ENCODE peak calls at places on chromosomes 6 and 20, in eight cellular contexts. S is transverse colon; V is heart right ventricle; B is neuronal stem cell; C is CD8-positive, alpha-beta memory T cell; X is HepG2; T is body of pancreas; F is endodermal cell. Y is an unnamed sample.

GRCh38 chr6:135083992-135084915 is 29.6 kb upstream of the HBS1L start:
- DNase-seq in C (no peak), S (no peak), B (no peak), F (no peak), X (no peak), T (no peak), V (no peak), Y (no peak)

GRCh38 chr6:96436398-96436797 is 85.2 kb upstream of the UFL1 start:
- DNase-seq in B (no peak), T (no peak), C (no peak), V (no peak), X (no peak), S (no peak), F (no peak), Y (no peak)

GRCh38 chr20:59650418-59650817 is 46.1 kb downstream of the PHACTR3 start:
- DNase-seq in S (no peak), F (no peak), V (no peak), X (no peak), B (no peak), T (no peak), C (no peak), Y (no peak)

GRCh38 chr6:137851669-137852068 is 15.4 kb upstream of the TNFAIP3 start:
- DNase-seq in C (no peak), V (no peak), X (no peak), B (no peak), T (no peak), S (no peak), F (no peak), Y (no peak)

GRCh38 chr6:107628878-107629277 is 139.0 kb downstream of the SOBP start:
- DNase-seq in X (no peak), B (no peak), F (no peak), T (no peak), V (no peak), S (no peak), C (no peak), Y (no peak)

GRCh38 chr20:63738687-63739128 is 868 bp upstream of the SLC2A4RG start:
- DNase-seq in B (peak; percentile 70), C (peak; percentile 73), F (peak; percentile 90), V (peak; percentile 78), S (peak; percentile 80), T (peak; percentile 82), X (peak; percentile 71), Y (no peak)

GRCh38 chr6:147604373-147604772 is 95.9 kb downstream of the SAMD5 start:
- DNase-seq in F (no peak), X (no peak), V (no peak), S (no peak), T (no peak), B (no peak), C (no peak), Y (no peak)

GRCh38 chr20:58710481-58711265 is 18.1 kb downstream of the NPEPL1 start:
- DNase-seq in F (peak; percentile 46), X (no peak), C (no peak), S (peak; percentile 3), B (no peak), T (no peak), V (no peak), Y (peak; percentile 33)

GRCh38 chr6:56335733-56336132 is 88.4 kb upstream of the COL21A1 start:
- DNase-seq in S (no peak), X (no peak), V (no peak), C (no peak), T (no peak), F (no peak), B (no peak), Y (no peak)

GRCh38 chr20:34943808-34944568 is 11.6 kb downstream of the GSS start:
- DNase-seq in B (no peak), V (no peak), S (no peak), T (no peak), C (no peak), X (no peak), F (no peak), Y (no peak)

GRCh38 chr6:129893513-129894098 is 32.5 kb upstream of the TMEM244 start:
- DNase-seq in C (no peak), V (no peak), S (no peak), T (no peak), F (no peak), X (no peak), B (no peak), Y (peak; percentile 12)

GRCh38 chr6:1385129-1386042 is 4.0 kb upstream of the FOXF2 start:
- DNase-seq in X (no peak), S (no peak), T (no peak), B (peak; percentile 20), F (peak; percentile 77), C (no peak), V (no peak), Y (peak; percentile 97)

GRCh38 chr6:96015791-96016776 is at the start of gene FUT9:
- DNase-seq in C (no peak), T (peak; percentile 64), B (peak; percentile 78), S (no peak), V (no peak), F (peak; percentile 91), X (no peak), Y (no peak)

GRCh38 chr6:158819977-158820632 is 937 bp upstream of the EZR start:
- DNase-seq in X (no peak), V (no peak), S (no peak), C (no peak), T (no peak), F (peak; percentile 36), B (no peak), Y (no peak)

GRCh38 chr6:1516742-1517520 is 92.8 kb upstream of the FOXC1 start:
- DNase-seq in X (no peak), B (no peak), T (no peak), F (no peak), V (no peak), S (no peak), C (no peak), Y (no peak)

GRCh38 chr6:168648730-168649129 is 207.7 kb downstream of the SMOC2 start:
- DNase-seq in T (no peak), X (no peak), V (no peak), B (no peak), F (no peak), C (no peak), S (no peak), Y (no peak)

GRCh38 chr6:56899311-56899710 is 55.6 kb upstream of the BEND6 start:
- DNase-seq in S (no peak), X (no peak), F (no peak), V (no peak), T (no peak), B (no peak), C (no peak), Y (peak; percentile 52)

GRCh38 chr6:6851059-6851658 is 256.6 kb upstream of the RREB1 start:
- DNase-seq in B (no peak), V (no peak), S (peak; percentile 26), T (peak; percentile 92), F (no peak), C (no peak), X (peak; percentile 12), Y (peak; percentile 53)

GRCh38 chr6:53658992-53659391 is 6.6 kb downstream of the KLHL31 start:
- DNase-seq in B (no peak), F (no peak), X (no peak), T (no peak), V (no peak), S (no peak), C (no peak), Y (peak; percentile 38)

GRCh38 chr6:48068326-48069191 is 42.4 kb downstream of the PTCHD4 start:
- DNase-seq in B (no peak), C (no peak), T (no peak), V (peak; percentile 13), S (no peak), X (no peak), F (peak; percentile 77), Y (no peak)

GRCh38 chr20:19734811-19735210 is 23.2 kb upstream of the RIN2 start:
- DNase-seq in T (no peak), F (no peak), X (no peak), S (no peak), B (no peak), C (no peak), V (no peak), Y (peak; percentile 25)

GRCh38 chr20:19738936-19739335 is 19.1 kb upstream of the RIN2 start:
- DNase-seq in F (no peak), T (no peak), X (no peak), C (no peak), V (no peak), B (no peak), S (no peak), Y (no peak)

GRCh38 chr20:19739351-19739750 is 18.7 kb upstream of the RIN2 start:
- DNase-seq in T (no peak), S (no peak), X (no peak), C (no peak), B (no peak), V (no peak), F (no peak), Y (no peak)

GRCh38 chr20:19737025-19737424 is 21.0 kb upstream of the RIN2 start:
- DNase-seq in V (no peak), S (peak; percentile 41), C (no peak), B (no peak), T (peak; percentile 16), X (peak; percentile 33), F (no peak), Y (no peak)

GRCh38 chr20:19735446-19735845 is 22.6 kb upstream of the RIN2 start:
- DNase-seq in T (peak; percentile 66), B (no peak), F (peak; percentile 70), S (peak; percentile 72), C (no peak), V (peak; percentile 65), X (peak; percentile 48), Y (peak; percentile 84)
- H3K4me3 ChIP-seq in T (no peak overlapping the region), B (no peak overlapping the region), F (no peak overlapping the region), S (no peak overlapping the region), C (no peak overlapping the region), V (no peak overlapping the region), X (no peak overlapping the region), Y (no peak overlapping the region)

GRCh38 chr6:149761438-149761837 is 11.9 kb downstream of the PCMT1 start:
- DNase-seq in X (no peak), B (no peak), T (no peak), F (no peak), V (no peak), S (no peak), C (no peak), Y (no peak)

GRCh38 chr6:149766156-149766768 is 16.7 kb downstream of the PCMT1 start:
- DNase-seq in B (no peak), T (peak; percentile 22), C (no peak), V (no peak), F (no peak), X (no peak), S (no peak), Y (no peak)

GRCh38 chr6:149769676-149770075 is 20.1 kb downstream of the PCMT1 start:
- DNase-seq in C (no peak), V (no peak), T (no peak), X (no peak), B (no peak), F (no peak), S (no peak), Y (no peak)

GRCh38 chr6:149763866-149764265 is 14.3 kb downstream of the PCMT1 start:
- DNase-seq in B (no peak), S (no peak), C (no peak), V (no peak), T (no peak), F (no peak), X (no peak), Y (no peak)
- H3K27ac ChIP-seq in B (no peak overlapping the region), S (no peak overlapping the region), C (no peak overlapping the region), V (peak overlapping the region; percentile 17), T (no peak overlapping the region), F (no peak overlapping the region), X (no peak overlapping the region), Y (no peak overlapping the region)

GRCh38 chr6:4884646-4885427 is 108.6 kb downstream of the CDYL start:
- DNase-seq in V (no peak), B (no peak), F (no peak), C (no peak), X (no peak), S (no peak), T (no peak), Y (no peak)
- H3K4me1 ChIP-seq in V (peaks cover 29% of the 10 kb centered on the region), B (peaks cover 4% of the 10 kb centered on the region), F (peaks cover 2% of the 10 kb centered on the region), C (no peaks in the 10 kb centered on the region), X (peaks cover 8% of the 10 kb centered on the region), S (peaks cover 30% of the 10 kb centered on the region), T (peaks cover 7% of the 10 kb centered on the region), Y (peaks cover 8% of the 10 kb centered on the region)

GRCh38 chr6:2931970-2932748 is 29.1 kb upstream of the SERPINB9 start:
- DNase-seq in B (peak; percentile 85), X (peak; percentile 85), T (peak; percentile 89), V (peak; percentile 70), C (peak; percentile 88), S (peak; percentile 91), F (peak; percentile 99), Y (peak; percentile 69)
- H3K4me3 ChIP-seq in B (no peak overlapping the region), X (no peak overlapping the region), T (no peak overlapping the region), V (no peak overlapping the region), C (peak overlapping the region; percentile 24), S (no peak overlapping the region), F (no peak overlapping the region), Y (no peak overlapping the region)